ENCODE peak calls at places on chromosomes 11 and 22, in five cellular contexts. E, G, N, Y and K are unnamed samples.

GRCh38 chr22:35727436-35727835 is 9.8 kb downstream of the APOL5 start:
- DNase-seq in E (peak), G (no peak), N (no peak), Y (no peak), K (no peak)

GRCh38 chr22:49850959-49851815 is 2.5 kb upstream of the ZBED4 start:
- DNase-seq in E (no peak), G (no peak), N (no peak), Y (no peak), K (no peak)

GRCh38 chr11:57294225-57295131 is 30.3 kb downstream of the TNKS1BP1 start:
- DNase-seq in E (peak), G (no peak), N (no peak), Y (no peak), K (no peak)

GRCh38 chr11:5553347-5553746 is 5.0 kb upstream of the OR52H1 start:
- DNase-seq in E (no peak), G (no peak), N (peak), Y (no peak), K (no peak)

GRCh38 chr11:63906087-63906486 is 10.9 kb downstream of the RCOR2 start:
- DNase-seq in E (no peak), G (no peak), N (no peak), Y (no peak), K (no peak)

GRCh38 chr11:117392979-117393378 is 65.3 kb downstream of the CEP164 start:
- DNase-seq in E (no peak), G (no peak), N (no peak), Y (no peak), K (no peak)

GRCh38 chr11:134728186-134728585 is 316.1 kb upstream of the B3GAT1 start:
- DNase-seq in E (no peak), G (no peak), N (no peak), Y (no peak), K (no peak)

GRCh38 chr11:15161746-15162145 is 47.0 kb downstream of the INSC start:
- DNase-seq in E (no peak), G (no peak), N (no peak), Y (no peak), K (no peak)

GRCh38 chr11:73325036-73325981 is 17.2 kb downstream of the ARHGEF17 start:
- DNase-seq in E (no peak), G (no peak), N (no peak), Y (no peak), K (no peak)

GRCh38 chr11:31764766-31765165 is 46.4 kb downstream of the PAX6 start:
- DNase-seq in E (no peak), G (no peak), N (no peak), Y (no peak), K (no peak)

GRCh38 chr11:78478536-78478935 is 60.9 kb upstream of the GAB2 start:
- DNase-seq in E (no peak), G (no peak), N (no peak), Y (no peak), K (no peak)

GRCh38 chr22:38016182-38017078 is 32.1 kb upstream of the SOX10 start:
- DNase-seq in E (no peak), G (no peak), N (no peak), Y (no peak), K (no peak)

GRCh38 chr11:78929906-78930220 is 355.2 kb upstream of the NARS2 start:
- DNase-seq in E (no peak), G (no peak), N (no peak), Y (no peak), K (no peak)

GRCh38 chr11:76267563-76267962 is 61.3 kb upstream of the WNT11 start:
- DNase-seq in E (no peak), G (no peak), N (no peak), Y (no peak), K (no peak)

GRCh38 chr11:107882095-107882820 is 23.7 kb upstream of the SLC35F2 start:
- DNase-seq in E (no peak), G (no peak), N (no peak), Y (no peak), K (no peak)

GRCh38 chr11:68649851-68650555 is 34.3 kb upstream of the GAL start:
- DNase-seq in E (no peak), G (no peak), N (no peak), Y (no peak), K (no peak)

GRCh38 chr11:1054143-1055108 is 17.9 kb upstream of the MUC6 start:
- DNase-seq in E (peak), G (no peak), N (no peak), Y (no peak), K (no peak)

GRCh38 chr22:28907311-28908008 is 24.1 kb downstream of the ZNRF3 start:
- DNase-seq in E (peak), G (no peak), N (no peak), Y (peak), K (no peak)

GRCh38 chr22:23542933-23543332 is 37.2 kb downstream of the IGLL1 start:
- DNase-seq in E (no peak), G (no peak), N (no peak), Y (no peak), K (no peak)

GRCh38 chr11:75165721-75166120 is 14.8 kb downstream of the SLCO2B1 start:
- DNase-seq in E (no peak), G (no peak), N (no peak), Y (no peak), K (no peak)

GRCh38 chr11:79021601-79022000 is 419.2 kb downstream of the TENM4 start:
- DNase-seq in E (no peak), G (no peak), N (no peak), Y (no peak), K (no peak)

GRCh38 chr11:63802637-63803414 is 10.4 kb upstream of the SPINDOC start:
- DNase-seq in E (peak), G (no peak), N (no peak), Y (no peak), K (no peak)

GRCh38 chr11:75867778-75868374 is 52.9 kb downstream of the UVRAG start:
- DNase-seq in E (peak), G (peak), N (peak), Y (no peak), K (peak)

GRCh38 chr22:23066200-23067022 is 3.9 kb upstream of the GNAZ start:
- DNase-seq in E (no peak), G (no peak), N (no peak), Y (no peak), K (no peak)

GRCh38 chr11:130473056-130473794 is 24.8 kb downstream of the ADAMTS15 start:
- DNase-seq in E (no peak), G (no peak), N (no peak), Y (no peak), K (no peak)

GRCh38 chr11:28820296-28820989 is 712.3 kb downstream of the METTL15 start:
- DNase-seq in E (no peak), G (no peak), N (no peak), Y (no peak), K (no peak)

GRCh38 chr11:44356351-44356750 is 46.4 kb upstream of the ALX4 start:
- DNase-seq in E (no peak), G (no peak), N (no peak), Y (no peak), K (no peak)

GRCh38 chr11:20095189-20095588 is 65.1 kb downstream of the DBX1 start:
- DNase-seq in E (no peak), G (no peak), N (no peak), Y (no peak), K (no peak)

GRCh38 chr22:43878831-43879550 is 12.8 kb downstream of the PNPLA5 start:
- DNase-seq in E (no peak), G (no peak), N (no peak), Y (no peak), K (no peak)

GRCh38 chr11:77442394-77443053 is 31.4 kb downstream of the PAK1 start:
- DNase-seq in E (no peak), G (no peak), N (peak), Y (no peak), K (no peak)

GRCh38 chr22:29346659-29347058 is 31.2 kb upstream of the RASL10A start:
- DNase-seq in E (peak), G (no peak), N (no peak), Y (no peak), K (no peak)

GRCh38 chr11:126603486-126603885 is 248.0 kb downstream of the ST3GAL4 start:
- DNase-seq in E (no peak), G (no peak), N (no peak), Y (no peak), K (no peak)